ENCODE peak calls at places on chromosomes 3 and 15, in five cellular contexts. U is tibial artery, I is heart right ventricle, Z is cardiac muscle cell, Y is AG10803. G is an unnamed sample.

GRCh38 chr15:73956276-73957086 is 30.2 kb downstream of the LOXL1 start:
- DNase-seq in U (peak), I (no peak), Z (peak), Y (peak), G (no peak)

GRCh38 chr15:78368115-78368514 is 28.0 kb downstream of the CRABP1 start:
- DNase-seq in U (no peak), I (no peak), Z (no peak), Y (no peak), G (no peak)

GRCh38 chr15:41809121-41809520 is 18.8 kb upstream of the JMJD7 start:
- DNase-seq in U (no peak), I (no peak), Z (no peak), Y (no peak), G (no peak)

GRCh38 chr15:79221696-79222095 is 60.8 kb upstream of the ANKRD34C start:
- DNase-seq in U (no peak), I (no peak), Z (no peak), Y (no peak), G (no peak)

GRCh38 chr15:77865701-77866100 is 211.8 kb downstream of the TBC1D2B start:
- DNase-seq in U (peak), I (no peak), Z (no peak), Y (no peak), G (no peak)

GRCh38 chr3:57091471-57091870 is 31.0 kb downstream of the SPATA12 start:
- DNase-seq in U (no peak), I (no peak), Z (peak), Y (peak), G (no peak)

GRCh38 chr15:100759698-100760356 is 119.8 kb upstream of the ALDH1A3 start:
- DNase-seq in U (no peak), I (no peak), Z (peak), Y (peak), G (no peak)

GRCh38 chr15:40949756-40950207 is 3.5 kb upstream of the CHAC1 start:
- DNase-seq in U (no peak), I (no peak), Z (peak), Y (no peak), G (no peak)

GRCh38 chr15:92200891-92201290 is 192.8 kb upstream of the ST8SIA2 start:
- DNase-seq in U (no peak), I (no peak), Z (no peak), Y (no peak), G (no peak)

GRCh38 chr15:92205255-92205739 is 188.4 kb upstream of the ST8SIA2 start:
- DNase-seq in U (no peak), I (peak), Z (no peak), Y (peak), G (no peak)
- TF ChIP-seq CTCF in U (no peak), I (peak), Z (no peak), Y (peak), G (no peak)

DNA sequence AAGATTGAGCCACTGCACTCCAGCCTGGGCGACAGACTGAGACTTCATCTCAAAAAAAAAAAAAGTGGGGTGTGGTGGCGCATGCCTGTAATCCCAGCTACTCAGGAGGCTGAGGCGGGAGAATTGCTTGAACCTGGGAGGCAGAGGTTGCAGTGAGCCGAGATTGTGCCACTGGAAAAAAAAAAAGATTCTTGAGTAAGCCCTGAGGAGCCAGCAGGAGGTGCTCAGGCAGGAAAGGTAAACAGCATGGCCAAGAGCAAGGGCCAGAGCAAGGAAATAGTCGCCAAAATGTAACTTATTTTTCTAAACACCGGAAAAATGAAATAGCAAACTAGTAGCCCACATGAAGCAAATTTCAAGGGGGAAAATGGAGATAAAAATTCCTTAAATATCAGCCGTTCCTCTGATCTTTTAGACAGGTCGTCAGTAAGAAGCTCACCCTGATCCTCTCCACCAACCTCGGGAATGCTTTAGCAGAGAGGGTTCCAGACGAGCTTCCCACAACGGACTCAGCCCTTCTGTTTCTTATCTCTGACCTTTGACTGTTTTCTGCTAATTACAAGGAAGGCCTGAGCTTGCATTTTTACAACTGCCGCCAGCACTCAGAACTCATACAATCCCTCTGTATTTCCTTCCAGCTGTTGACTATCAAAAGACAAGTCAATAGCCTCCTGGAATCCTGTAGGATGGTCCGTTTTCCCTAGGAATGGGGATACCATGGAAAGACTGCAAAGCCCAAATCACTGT is 45.0 kb upstream of the AKAP13 start:
- DNase-seq in U (no peak), I (no peak), Z (peak), Y (no peak), G (no peak)
- TF ChIP-seq CTCF in U (no peak), I (no peak), Z (peak), Y (no peak), G (no peak)

DNA sequence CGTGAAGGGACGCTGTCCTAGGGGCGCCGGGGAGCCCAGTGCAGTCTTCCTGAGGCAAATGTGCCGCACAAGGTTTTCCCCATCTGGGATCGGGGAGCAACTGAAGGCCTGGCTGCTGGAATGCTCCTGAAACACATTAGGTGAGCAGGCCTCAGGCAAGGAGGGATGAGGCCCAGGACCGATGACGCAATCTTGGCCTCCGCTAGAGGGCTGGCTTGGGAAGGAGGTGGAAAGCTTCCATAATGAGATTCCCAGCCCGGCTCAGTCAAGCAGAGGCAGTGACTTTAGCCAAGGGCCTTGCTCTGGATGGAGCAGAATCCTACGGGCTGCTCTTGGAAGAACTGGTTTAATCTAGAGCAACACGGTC is 50.8 kb downstream of the CPN2 start:
- DNase-seq in U (peak), I (peak), Z (peak), Y (peak), G (no peak)
- TF ChIP-seq CTCF in U (no peak), I (no peak), Z (peak), Y (peak), G (no peak)

DNA sequence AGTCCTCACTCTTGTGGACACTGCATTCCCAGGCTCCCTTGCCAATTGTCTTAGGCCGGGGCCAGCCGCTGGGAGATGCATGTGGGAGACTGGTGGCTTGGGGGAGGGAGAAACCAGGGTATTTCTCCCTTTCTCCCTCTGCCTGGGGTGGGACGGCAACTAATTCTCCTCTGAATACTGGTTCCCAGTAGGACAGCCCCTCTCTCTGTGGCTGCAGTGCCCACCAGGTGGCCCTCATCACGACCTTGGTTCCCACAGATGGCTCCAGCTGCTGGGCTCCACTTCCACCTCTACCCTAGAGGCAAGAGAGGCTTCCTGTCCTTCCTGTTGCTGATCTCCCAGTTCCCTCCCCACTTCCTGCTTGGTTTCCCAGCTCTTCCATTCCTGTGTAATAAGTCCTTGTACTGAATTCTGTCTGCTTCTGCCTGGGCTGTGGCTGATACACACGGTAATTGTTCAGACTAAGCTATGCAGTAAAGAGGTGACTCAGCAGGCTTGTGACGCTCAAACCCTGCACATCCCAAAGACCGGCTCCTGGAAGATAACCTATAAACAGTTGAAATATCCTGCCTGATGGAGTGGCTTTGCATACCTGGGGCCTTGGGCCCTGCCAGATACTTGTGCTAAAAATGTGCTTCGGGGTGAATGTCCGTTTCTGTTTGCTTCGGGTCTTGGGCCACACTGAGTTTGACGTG is 20.4 kb upstream of the COPG1 start:
- DNase-seq in U (no peak), I (no peak), Z (peak), Y (peak), G (no peak)
- TF ChIP-seq CTCF in U (no peak), I (no peak), Z (no peak), Y (no peak), G (no peak)

DNA sequence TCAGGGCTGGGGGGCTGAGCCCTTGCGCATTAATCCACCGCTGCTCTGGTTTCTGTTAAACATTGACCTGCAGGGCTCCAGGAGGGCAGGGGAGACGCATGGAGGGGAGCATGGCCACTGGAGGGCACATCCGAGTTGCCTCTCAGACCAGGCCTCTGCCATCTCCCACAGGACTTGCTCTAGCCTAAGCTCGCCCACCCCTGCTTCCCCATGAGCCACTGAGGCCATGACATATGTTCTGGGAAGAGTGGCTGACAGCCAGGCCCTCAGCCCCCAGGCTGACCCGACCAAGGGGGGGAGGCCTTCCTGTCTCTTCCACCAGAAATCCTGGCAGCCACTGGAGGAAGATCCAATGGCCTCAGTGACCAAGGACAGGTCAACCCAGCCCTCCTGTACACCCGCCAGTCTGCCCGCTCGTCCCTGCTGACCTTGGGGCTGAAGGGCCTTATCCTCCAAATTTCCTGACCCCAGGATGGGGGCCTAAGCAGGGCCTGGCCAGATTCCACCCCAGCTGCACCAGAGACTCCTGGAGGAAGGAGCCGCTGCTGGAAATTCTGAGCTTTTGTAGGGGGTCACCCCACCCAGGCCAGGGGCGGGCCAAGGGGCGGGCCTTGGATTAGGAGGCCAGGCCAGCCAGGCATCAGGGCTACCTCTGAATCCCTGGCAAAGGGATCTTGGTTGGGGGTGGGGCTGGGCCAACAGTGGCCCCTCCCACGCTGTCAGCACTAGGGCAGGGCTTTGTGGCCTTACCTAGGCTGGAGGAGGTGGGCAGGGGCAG is at the start of gene HYAL1:
- DNase-seq in U (no peak), I (peak), Z (peak), Y (no peak), G (no peak)
- TF ChIP-seq CTCF in U (no peak), I (peak), Z (peak), Y (no peak), G (no peak)

GRCh38 chr15:48978638-48979037 is 14.9 kb upstream of the SHC4 start:
- DNase-seq in U (no peak), I (no peak), Z (no peak), Y (no peak), G (no peak)

GRCh38 chr15:48972750-48973503 is 9.2 kb upstream of the SHC4 start:
- DNase-seq in U (no peak), I (no peak), Z (no peak), Y (no peak), G (no peak)

GRCh38 chr15:48974865-48975264 is 11.1 kb upstream of the SHC4 start:
- DNase-seq in U (no peak), I (no peak), Z (peak), Y (no peak), G (no peak)

GRCh38 chr15:48976444-48977088 is 12.8 kb upstream of the SHC4 start:
- DNase-seq in U (peak), I (no peak), Z (no peak), Y (no peak), G (no peak)

DNA sequence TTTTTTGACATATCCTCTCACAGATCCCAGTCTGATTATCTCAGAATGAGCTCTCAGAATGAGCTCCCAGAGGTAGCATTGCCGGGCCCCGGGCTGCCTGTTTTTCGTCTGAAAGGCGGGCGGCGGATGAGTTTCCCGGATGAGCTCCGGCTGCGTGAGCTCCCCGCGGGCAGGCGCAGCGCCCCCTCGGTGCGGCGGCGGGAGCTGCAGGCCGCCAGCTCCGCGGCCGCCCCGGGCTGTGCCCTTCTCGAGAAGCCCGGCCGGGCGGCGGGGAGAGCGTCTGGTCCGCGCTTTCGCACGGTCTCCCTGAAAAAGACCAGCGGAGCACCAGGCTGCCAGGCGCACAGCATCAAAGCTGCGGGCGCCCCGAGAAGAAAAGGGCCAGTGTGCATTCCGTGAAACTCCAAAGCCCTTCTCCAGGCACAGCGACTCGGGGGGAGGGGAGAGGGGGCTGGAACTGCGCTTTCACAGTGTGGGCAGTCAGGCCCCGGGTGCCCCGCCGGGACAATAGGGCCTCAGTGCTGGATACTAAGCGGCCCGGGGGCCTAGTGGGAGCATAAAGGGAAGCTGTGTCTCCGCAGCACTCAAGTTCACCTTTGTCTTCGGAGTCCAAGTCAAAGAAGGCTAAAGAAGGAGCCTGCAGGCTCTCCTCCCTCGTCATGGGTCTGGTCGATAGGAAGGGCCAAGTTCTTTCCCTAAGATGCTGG is 12.1 kb upstream of the SHC4 start:
- DNase-seq in U (peak), I (peak), Z (peak), Y (peak), G (peak)
- TF ChIP-seq CTCF in U (peak), I (peak), Z (peak), Y (peak), G (peak)